ENCODE peak calls at places on chromosomes 1 and 21, in five cellular contexts. N is GM12878, P is K562, Z is HepG2, L is H1. J is an unnamed sample.

GRCh38 chr1:59866459-59866858 is 51.7 kb downstream of the HOOK1 start:
- DNase-seq in P (no peak), N (no peak), Z (no peak), L (no peak), J (no peak)

GRCh38 chr1:40185951-40186864 is 25.0 kb downstream of the RLF start:
- DNase-seq in Z (no peak), L (no peak), N (peak; percentile 82), P (no peak), J (no peak)

GRCh38 chr1:25217015-25217414 is 15.3 kb downstream of the SYF2 start:
- DNase-seq in P (no peak), Z (no peak), L (no peak), N (no peak), J (no peak)

GRCh38 chr1:243597383-243597782 is 252.7 kb downstream of the AKT3 start:
- DNase-seq in Z (no peak), L (no peak), P (no peak), N (no peak), J (no peak)

GRCh38 chr1:115630342-115630741 is 11.4 kb upstream of the VANGL1 start:
- DNase-seq in L (no peak), N (no peak), Z (peak; percentile 34), P (no peak), J (no peak)

GRCh38 chr1:21294266-21295058 is 4.2 kb upstream of the ECE1 start:
- DNase-seq in N (peak; percentile 98), P (no peak), L (no peak), Z (no peak), J (peak; percentile 47)

GRCh38 chr1:30460661-30461060 is 262.7 kb downstream of the MATN1 start:
- DNase-seq in L (no peak), P (no peak), Z (no peak), N (no peak), J (no peak)

GRCh38 chr1:64235910-64236309 is 32.5 kb downstream of the UBE2U start:
- DNase-seq in N (no peak), P (no peak), L (no peak), Z (no peak), J (no peak)

GRCh38 chr1:117564227-117565082 is 41.4 kb upstream of the TENT5C start:
- DNase-seq in Z (no peak), L (no peak), N (no peak), P (no peak), J (no peak)

GRCh38 chr1:50423670-50424000 is 392 bp upstream of the DMRTA2 start:
- DNase-seq in L (no peak), Z (no peak), P (no peak), N (no peak), J (no peak)

GRCh38 chr1:10888289-10888688 is 91.8 kb upstream of the CASZ1 start:
- DNase-seq in N (no peak), P (no peak), Z (no peak), L (no peak), J (no peak)

GRCh38 chr1:181783208-181783607 is 278.3 kb downstream of the ZNF648 start:
- DNase-seq in N (no peak), P (no peak), Z (no peak), L (no peak), J (no peak)

GRCh38 chr21:30257773-30258172 is 25.0 kb downstream of the KRTAP24-1 start:
- DNase-seq in Z (no peak), L (no peak), N (no peak), P (peak; percentile 25), J (no peak)

GRCh38 chr1:226823643-226824042 is 46.8 kb upstream of the PSEN2 start:
- DNase-seq in Z (no peak), L (no peak), P (no peak), N (no peak), J (no peak)

GRCh38 chr1:54404939-54405880 is 984 bp downstream of the SSBP3 start:
- DNase-seq in P (peak; percentile 64), N (no peak), Z (no peak), L (no peak), J (no peak)

GRCh38 chr1:55618203-55618602 is 403.0 kb upstream of the USP24 start:
- DNase-seq in L (no peak), Z (no peak), N (no peak), P (no peak), J (no peak)

GRCh38 chr1:55626326-55626725 is 411.2 kb upstream of the USP24 start:
- DNase-seq in P (no peak), Z (no peak), N (no peak), L (no peak), J (no peak)

GRCh38 chr1:55622071-55622470 is 406.9 kb upstream of the USP24 start:
- DNase-seq in L (no peak), N (no peak), P (no peak), Z (no peak), J (no peak)

GRCh38 chr1:55617416-55617980 is 402.3 kb upstream of the USP24 start:
- DNase-seq in Z (no peak), N (no peak), P (no peak), L (no peak), J (no peak)

GRCh38 chr1:55623339-55623738 is 408.2 kb upstream of the USP24 start:
- DNase-seq in Z (no peak), N (no peak), L (no peak), P (no peak), J (no peak)
- TF ChIP-seq JUND in Z (no peak), N (no peak), L (no peak), P (no peak), J (no peak)

GRCh38 chr1:244680667-244681066 is 27.7 kb downstream of the DESI2 start:
- DNase-seq in P (no peak), Z (no peak), N (no peak), L (no peak), J (no peak)

GRCh38 chr1:244675167-244675566 is 22.2 kb downstream of the DESI2 start:
- DNase-seq in L (no peak), N (no peak), Z (no peak), P (no peak), J (no peak)

GRCh38 chr1:244674446-244674845 is 21.5 kb downstream of the DESI2 start:
- DNase-seq in P (no peak), N (no peak), Z (no peak), L (no peak), J (no peak)

GRCh38 chr1:244672961-244673695 is 20.2 kb downstream of the DESI2 start:
- DNase-seq in Z (no peak), N (no peak), P (no peak), L (no peak), J (no peak)

DNA sequence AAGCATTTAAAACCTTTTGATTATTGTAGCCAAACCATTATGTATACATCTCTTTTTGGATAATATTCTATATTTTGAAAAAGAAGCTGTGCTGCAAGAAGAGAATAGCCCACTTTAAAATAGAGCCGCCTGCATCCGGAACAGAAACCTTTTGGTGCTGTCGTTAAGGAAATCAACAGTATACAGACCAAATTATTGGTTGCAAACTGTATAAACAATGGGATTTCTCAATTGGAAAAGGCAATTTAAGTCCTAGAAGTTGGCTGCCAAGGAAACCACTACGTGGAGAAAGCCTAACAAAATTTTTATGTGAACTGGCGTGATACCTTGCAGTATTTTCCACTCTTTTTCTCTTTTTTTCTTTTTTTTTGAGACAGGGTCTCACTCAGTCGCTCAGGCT is 25.8 kb downstream of the DESI2 start:
- DNase-seq in L (no peak), Z (no peak), P (no peak), N (no peak), J (no peak)
- TF ChIP-seq YY1 in L (no peak), Z (no peak), P (no peak), N (no peak), J (no peak)

DNA sequence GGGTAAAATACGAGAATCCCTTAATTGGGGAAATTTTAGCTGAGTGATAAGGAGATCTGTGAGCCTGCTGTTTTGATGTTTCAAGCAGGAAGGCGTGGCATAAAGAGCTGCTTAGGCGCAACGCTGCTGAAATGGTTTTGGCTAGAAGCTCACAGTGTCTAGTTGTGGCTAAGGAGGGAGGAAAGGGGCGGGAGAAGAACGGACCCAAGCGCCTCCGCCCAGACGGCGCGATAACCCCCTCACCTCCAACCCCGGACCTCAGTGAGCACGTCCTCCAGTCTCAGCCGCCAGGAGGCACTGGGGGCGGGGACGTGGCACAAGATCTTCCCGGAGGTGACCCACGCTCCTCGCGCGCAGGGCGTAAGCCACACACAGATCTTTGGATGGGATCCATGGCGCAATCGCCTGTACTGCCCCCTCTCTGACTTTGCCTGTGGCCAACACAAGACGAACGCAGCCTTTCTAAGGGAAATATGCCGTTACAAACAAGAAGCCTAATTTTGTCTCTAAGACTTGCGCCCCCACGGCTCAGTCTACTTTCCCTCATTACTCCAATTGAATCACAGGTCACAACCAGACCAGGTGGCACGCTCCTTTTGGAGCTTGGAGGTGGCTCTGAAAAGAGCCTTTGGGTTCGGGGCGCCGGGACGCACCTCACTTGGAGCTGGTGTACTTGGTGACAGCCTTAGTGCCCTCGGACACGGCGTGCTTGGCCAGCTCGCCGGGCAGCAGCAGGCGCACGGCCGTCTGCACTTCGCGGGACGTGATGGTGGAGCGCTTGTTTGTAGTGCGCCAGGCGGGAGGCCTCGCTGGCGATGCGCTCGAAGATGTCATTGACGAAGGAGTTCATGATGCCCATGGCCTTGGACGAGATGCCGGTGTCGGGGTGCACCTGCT is 23.4 kb upstream of the RNF187 start:
- DNase-seq in P (peak; percentile 94), L (no peak), N (no peak), Z (no peak), J (peak; percentile 18)
- TF ChIP-seq CEBPB in P (peak; percentile 97), L (peak; percentile 79), N (no peak), Z (no peak), J (no peak)

GRCh38 chr1:153945131-153945794 is 1.3 kb downstream of the DENND4B start:
- DNase-seq in P (peak; percentile 50), Z (no peak), L (no peak), N (no peak), J (no peak)
- TF ChIP-seq JUND in P (peak; percentile 2), Z (no peak), L (no peak), N (no peak), J (no peak)

J was measured in HCT116.